ENCODE peak calls at places on chromosomes 2 and 18, in six cellular contexts. F is K562, R is right lobe of liver, T is HCT116, X is IMR-90, U is Peyer's patch. Y is an unnamed sample. For H3K36me3, the result is how much of the 10 kb centered on the place peaks cover.

GRCh38 chr2:52879561-52879960 is 888.0 kb upstream of the CHAC2 start:
- DNase-seq in U (no peak), T (no peak), R (no peak), X (peak), F (no peak), Y (no peak)

GRCh38 chr2:42801388-42801787 is 9.0 kb upstream of the HAAO start:
- DNase-seq in T (no peak), X (peak), R (no peak), U (peak), F (no peak), Y (no peak)

GRCh38 chr2:200306969-200307811 is 697 bp downstream of the SPATS2L start:
- DNase-seq in T (no peak), U (peak), F (peak), X (no peak), R (peak), Y (no peak)

GRCh38 chr18:27863780-27864430 is 313.0 kb downstream of the CDH2 start:
- DNase-seq in X (no peak), T (no peak), U (no peak), R (no peak), F (no peak), Y (no peak)

GRCh38 chr18:9348079-9348671 is 13.6 kb downstream of the TWSG1 start:
- DNase-seq in F (no peak), X (peak), U (no peak), T (no peak), R (no peak), Y (no peak)

GRCh38 chr2:71796174-71796592 is 342.8 kb downstream of the DYSF start:
- DNase-seq in R (no peak), T (no peak), F (no peak), X (peak), U (peak), Y (no peak)

GRCh38 chr18:35856178-35856577 is 116.3 kb upstream of the RMP24 start:
- DNase-seq in F (no peak), X (no peak), U (no peak), T (no peak), R (no peak), Y (no peak)

GRCh38 chr2:158729873-158730620 is 65.1 kb upstream of the DAPL1 start:
- DNase-seq in T (no peak), X (no peak), U (no peak), R (no peak), F (no peak), Y (no peak)

GRCh38 chr2:196703660-196704209 is 64.2 kb downstream of the CCDC150 start:
- DNase-seq in T (no peak), F (no peak), U (no peak), X (peak), R (no peak), Y (no peak)

GRCh38 chr18:7987284-7987976 is 420.3 kb downstream of the PTPRM start:
- DNase-seq in F (no peak), T (no peak), R (no peak), U (no peak), X (peak), Y (no peak)

GRCh38 chr2:29196792-29197788 is 81.9 kb downstream of the CLIP4 start:
- DNase-seq in T (peak), U (peak), F (peak), X (peak), R (peak), Y (peak)

GRCh38 chr18:49459404-49460171 is 857 bp downstream of the DYM start:
- DNase-seq in T (no peak), F (peak), R (no peak), U (no peak), X (peak), Y (no peak)
- TF ChIP-seq POLR2A in T (no peak), F (no peak), R (no peak), U (no peak), X (no peak), Y (no peak)

GRCh38 chr2:124970065-124970464 is 945.0 kb downstream of the CNTNAP5 start:
- DNase-seq in T (no peak), U (no peak), X (no peak), R (no peak), F (no peak), Y (no peak)

GRCh38 chr2:124978597-124978996 is 953.5 kb downstream of the CNTNAP5 start:
- DNase-seq in R (no peak), U (no peak), F (no peak), T (no peak), X (no peak), Y (no peak)

GRCh38 chr2:124975658-124976057 is 950.6 kb downstream of the CNTNAP5 start:
- DNase-seq in X (no peak), T (no peak), R (no peak), U (no peak), F (no peak), Y (no peak)

GRCh38 chr2:124975224-124975623 is 950.1 kb downstream of the CNTNAP5 start:
- DNase-seq in X (no peak), U (no peak), F (no peak), R (no peak), T (no peak), Y (no peak)

DNA sequence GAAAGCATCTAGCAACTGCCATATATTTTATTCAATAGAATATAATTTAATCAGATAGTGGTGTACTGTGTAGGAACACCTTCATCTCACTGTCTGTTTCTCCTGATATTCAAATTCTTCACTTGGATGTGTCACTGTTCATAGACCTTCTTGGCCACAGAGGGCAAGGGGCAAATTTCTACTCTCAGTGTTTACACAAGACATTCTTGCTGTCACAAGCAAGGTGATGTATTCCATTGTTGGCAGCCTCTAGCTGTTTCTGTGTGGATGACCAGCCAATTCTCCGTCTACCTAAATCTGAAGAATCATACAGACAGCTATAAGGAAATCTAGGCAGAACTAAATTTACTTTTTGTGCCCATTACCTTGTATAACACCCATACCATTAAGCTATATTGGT is 948.3 kb downstream of the CNTNAP5 start:
- DNase-seq in F (no peak), T (no peak), X (no peak), U (no peak), R (no peak), Y (no peak)
- H3K36me3 ChIP-seq in F (under half), T (under half), X (under half), U (under half), R (under half), Y (under half)

DNA sequence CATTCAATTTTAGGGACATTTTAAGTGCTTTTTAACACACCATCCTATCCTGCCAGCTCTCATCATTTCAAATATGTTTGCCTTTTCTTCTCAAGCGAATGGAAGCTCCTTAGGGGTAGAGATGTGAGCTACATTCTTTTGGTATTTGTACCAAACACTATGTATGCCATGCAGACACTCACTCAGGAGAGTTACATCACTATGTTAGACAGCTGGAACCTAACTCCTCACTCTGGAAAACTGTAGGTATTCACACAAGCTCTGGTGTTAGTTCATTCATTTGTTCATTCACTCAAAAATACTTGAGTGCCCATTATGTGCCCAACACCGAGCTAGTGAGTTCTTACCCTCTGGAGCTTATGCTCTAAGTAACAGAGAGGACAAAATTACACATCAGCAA is 26.4 kb upstream of the RNU4ATAC start:
- DNase-seq in X (no peak), U (no peak), R (no peak), F (no peak), T (no peak), Y (no peak)
- H3K4me3 ChIP-seq in X (no peak), U (no peak), R (no peak), F (no peak), T (no peak), Y (no peak)

GRCh38 chr2:106192752-106193490 is 1.2 kb downstream of the UXS1 start:
- DNase-seq in F (peak), T (peak), R (no peak), X (peak), U (peak), Y (no peak)

GRCh38 chr2:106195456-106195855 is 1.4 kb upstream of the UXS1 start:
- DNase-seq in X (no peak), R (no peak), U (no peak), T (no peak), F (no peak), Y (no peak)

GRCh38 chr2:106193491-106193976 is 567 bp downstream of the UXS1 start:
- DNase-seq in U (peak), T (no peak), X (no peak), R (peak), F (peak), Y (no peak)

GRCh38 chr2:106195996-106196395 is 1.9 kb upstream of the UXS1 start:
- DNase-seq in T (no peak), X (no peak), U (no peak), R (no peak), F (no peak), Y (no peak)

GRCh38 chr2:106193977-106194778 is at the start of gene UXS1:
- DNase-seq in X (peak), U (peak), R (peak), T (peak), F (peak), Y (peak)
- TF ChIP-seq POLR2A in X (peak), U (peak), R (peak), T (peak), F (peak), Y (peak)

GRCh38 chr2:215421859-215422461 is 13.9 kb downstream of the FN1 start:
- DNase-seq in T (no peak), U (no peak), R (no peak), X (no peak), F (peak), Y (no peak)

GRCh38 chr2:215419769-215420470 is 15.9 kb downstream of the FN1 start:
- DNase-seq in X (no peak), F (no peak), U (no peak), T (no peak), R (no peak), Y (no peak)

GRCh38 chr2:215419113-215419512 is 16.8 kb downstream of the FN1 start:
- DNase-seq in X (no peak), R (no peak), F (no peak), T (no peak), U (no peak), Y (no peak)

GRCh38 chr2:215422676-215423075 is 13.2 kb downstream of the FN1 start:
- DNase-seq in U (no peak), X (no peak), F (no peak), R (no peak), T (no peak), Y (no peak)

GRCh38 chr2:215420471-215420935 is 15.4 kb downstream of the FN1 start:
- DNase-seq in F (peak), T (no peak), X (no peak), U (no peak), R (peak), Y (no peak)
- H3K36me3 ChIP-seq in F (under half), T (under half), X (half or more), U (under half), R (under half), Y (under half)

DNA sequence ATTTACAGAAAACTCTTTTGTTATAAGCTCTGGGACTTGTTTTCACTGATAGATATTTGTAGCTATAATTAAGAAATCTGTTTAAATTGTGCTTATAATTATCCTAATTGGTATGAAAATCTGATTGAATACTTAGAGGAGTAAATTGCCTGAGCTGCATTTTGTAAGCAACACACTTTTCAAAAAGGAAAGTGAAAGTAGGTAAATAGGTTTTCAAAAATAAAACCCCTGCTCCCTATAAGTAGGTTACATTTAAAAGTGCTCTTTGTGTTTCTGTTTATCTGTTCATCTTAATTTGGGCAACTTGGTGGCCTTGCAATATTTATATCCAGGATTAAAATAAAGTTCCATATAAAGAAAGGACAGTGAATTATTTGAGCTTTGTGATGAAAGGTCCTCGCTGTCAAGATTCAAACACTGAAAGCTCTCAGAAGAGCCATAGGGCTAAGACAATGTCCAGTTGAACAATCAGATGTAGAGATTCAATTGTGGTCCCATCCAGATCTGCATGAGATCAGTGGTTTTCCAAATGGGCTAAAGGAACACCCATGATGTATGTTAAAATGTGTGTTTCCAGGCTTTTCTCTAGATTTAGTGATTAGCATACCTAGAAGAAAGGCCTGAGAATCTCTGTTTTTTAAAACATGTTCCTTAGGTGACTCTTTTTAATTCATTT is 371.6 kb downstream of the RPRM start:
- DNase-seq in X (no peak), F (no peak), T (no peak), U (no peak), R (no peak), Y (no peak)
- H3K4me3 ChIP-seq in X (no peak), F (no peak), T (no peak), U (no peak), R (no peak), Y (no peak)

GRCh38 chr18:12421732-12422131 is 14.0 kb downstream of the PRELID3A start:
- DNase-seq in F (no peak), X (no peak), R (no peak), U (no peak), T (no peak), Y (no peak)
- TF ChIP-seq POLR2A in F (no peak), X (no peak), R (no peak), U (no peak), T (no peak), Y (no peak)

Y was measured in breast epithelium.